ENCODE peak calls at places on chromosomes 12 and 14, in nine cellular contexts. One of them, this sample, is unnamed.

GRCh38 chr14:95184413-95184790 is 27.1 kb upstream of the DICER1 start:
- DNase-seq in DMS53: no peak
- DNase-seq in A172: no peak
- DNase-seq in amniotic stem cell: no peak
- DNase-seq in M059J: no peak
- DNase-seq in cardiac fibroblast: peak
- DNase-seq in T-helper 1 cell: no peak
- DNase-seq in NCI-H2029: no peak
- DNase-seq in occipital lobe: no peak
- DNase-seq in this sample: no peak

GRCh38 chr12:89183985-89184435 is 168.3 kb downstream of the DUSP6 start:
- DNase-seq in T-helper 1 cell: no peak
- DNase-seq in M059J: no peak
- DNase-seq in A172: no peak
- DNase-seq in NCI-H2029: no peak
- DNase-seq in occipital lobe: no peak
- DNase-seq in cardiac fibroblast: peak
- DNase-seq in amniotic stem cell: no peak
- DNase-seq in DMS53: peak
- DNase-seq in this sample: no peak

GRCh38 chr12:65891987-65892481 is 67.8 kb downstream of the HMGA2 start:
- DNase-seq in occipital lobe: peak
- DNase-seq in M059J: peak
- DNase-seq in A172: peak
- DNase-seq in NCI-H2029: no peak
- DNase-seq in DMS53: no peak
- DNase-seq in T-helper 1 cell: no peak
- DNase-seq in amniotic stem cell: peak
- DNase-seq in cardiac fibroblast: peak
- DNase-seq in this sample: no peak

GRCh38 chr12:131863711-131864396 is 30.6 kb upstream of the ULK1 start:
- DNase-seq in amniotic stem cell: no peak
- DNase-seq in A172: no peak
- DNase-seq in NCI-H2029: no peak
- DNase-seq in DMS53: no peak
- DNase-seq in M059J: no peak
- DNase-seq in T-helper 1 cell: no peak
- DNase-seq in cardiac fibroblast: no peak
- DNase-seq in occipital lobe: no peak
- DNase-seq in this sample: no peak

GRCh38 chr14:71525663-71526246 is 406.5 kb upstream of the RGS6 start:
- DNase-seq in M059J: no peak
- DNase-seq in DMS53: no peak
- DNase-seq in NCI-H2029: no peak
- DNase-seq in occipital lobe: no peak
- DNase-seq in amniotic stem cell: no peak
- DNase-seq in T-helper 1 cell: no peak
- DNase-seq in cardiac fibroblast: no peak
- DNase-seq in A172: no peak
- DNase-seq in this sample: no peak

GRCh38 chr14:60642270-60642789 is 6.9 kb downstream of the SIX1 start:
- DNase-seq in M059J: no peak
- DNase-seq in A172: no peak
- DNase-seq in T-helper 1 cell: no peak
- DNase-seq in NCI-H2029: no peak
- DNase-seq in cardiac fibroblast: no peak
- DNase-seq in occipital lobe: no peak
- DNase-seq in amniotic stem cell: no peak
- DNase-seq in DMS53: no peak
- DNase-seq in this sample: no peak

GRCh38 chr14:62436256-62436655 is 609.0 kb downstream of the KCNH5 start:
- DNase-seq in M059J: peak
- DNase-seq in NCI-H2029: no peak
- DNase-seq in DMS53: peak
- DNase-seq in amniotic stem cell: no peak
- DNase-seq in T-helper 1 cell: no peak
- DNase-seq in cardiac fibroblast: peak
- DNase-seq in A172: no peak
- DNase-seq in occipital lobe: no peak
- DNase-seq in this sample: no peak

GRCh38 chr14:20469890-20470858 is 968 bp downstream of the PNP start:
- DNase-seq in T-helper 1 cell: no peak
- DNase-seq in amniotic stem cell: peak
- DNase-seq in M059J: peak
- DNase-seq in NCI-H2029: peak
- DNase-seq in cardiac fibroblast: peak
- DNase-seq in DMS53: peak
- DNase-seq in A172: peak
- DNase-seq in occipital lobe: no peak
- DNase-seq in this sample: peak

GRCh38 chr12:25100738-25101445 is 94.1 kb downstream of the DNAI7 start:
- DNase-seq in A172: no peak
- DNase-seq in DMS53: no peak
- DNase-seq in M059J: no peak
- DNase-seq in T-helper 1 cell: no peak
- DNase-seq in occipital lobe: no peak
- DNase-seq in cardiac fibroblast: no peak
- DNase-seq in amniotic stem cell: no peak
- DNase-seq in NCI-H2029: no peak
- DNase-seq in this sample: no peak

GRCh38 chr12:49671051-49671765 is 36.0 kb downstream of the FMNL3 start:
- DNase-seq in DMS53: no peak
- DNase-seq in A172: no peak
- DNase-seq in amniotic stem cell: no peak
- DNase-seq in cardiac fibroblast: no peak
- DNase-seq in M059J: no peak
- DNase-seq in occipital lobe: no peak
- DNase-seq in NCI-H2029: no peak
- DNase-seq in T-helper 1 cell: peak
- DNase-seq in this sample: peak

GRCh38 chr12:57063991-57064725 is 14.2 kb upstream of the MYO1A start:
- DNase-seq in amniotic stem cell: no peak
- DNase-seq in occipital lobe: no peak
- DNase-seq in M059J: no peak
- DNase-seq in NCI-H2029: no peak
- DNase-seq in cardiac fibroblast: no peak
- DNase-seq in T-helper 1 cell: no peak
- DNase-seq in DMS53: no peak
- DNase-seq in A172: peak
- DNase-seq in this sample: peak

GRCh38 chr14:75448209-75448608 is 20.4 kb downstream of the JDP2 start:
- DNase-seq in T-helper 1 cell: no peak
- DNase-seq in NCI-H2029: no peak
- DNase-seq in cardiac fibroblast: peak
- DNase-seq in M059J: no peak
- DNase-seq in DMS53: no peak
- DNase-seq in A172: no peak
- DNase-seq in amniotic stem cell: no peak
- DNase-seq in occipital lobe: no peak
- DNase-seq in this sample: no peak

GRCh38 chr14:78705989-78706388 is 535.8 kb downstream of the NRXN3 start:
- DNase-seq in M059J: no peak
- DNase-seq in T-helper 1 cell: no peak
- DNase-seq in amniotic stem cell: no peak
- DNase-seq in occipital lobe: no peak
- DNase-seq in DMS53: peak
- DNase-seq in A172: no peak
- DNase-seq in cardiac fibroblast: no peak
- DNase-seq in NCI-H2029: no peak
- DNase-seq in this sample: no peak

GRCh38 chr14:102464006-102464405 is 45.6 kb downstream of the ANKRD9 start:
- DNase-seq in occipital lobe: no peak
- DNase-seq in amniotic stem cell: no peak
- DNase-seq in NCI-H2029: no peak
- DNase-seq in cardiac fibroblast: no peak
- DNase-seq in DMS53: no peak
- DNase-seq in M059J: no peak
- DNase-seq in T-helper 1 cell: no peak
- DNase-seq in A172: no peak
- DNase-seq in this sample: no peak

GRCh38 chr14:35963209-35963608 is 137.1 kb downstream of the BRMS1L start:
- DNase-seq in NCI-H2029: no peak
- DNase-seq in T-helper 1 cell: no peak
- DNase-seq in cardiac fibroblast: peak
- DNase-seq in amniotic stem cell: no peak
- DNase-seq in occipital lobe: no peak
- DNase-seq in M059J: no peak
- DNase-seq in DMS53: peak
- DNase-seq in A172: no peak
- DNase-seq in this sample: no peak

GRCh38 chr12:24979971-24980730 is 31.2 kb upstream of the BCAT1 start:
- DNase-seq in cardiac fibroblast: no peak
- DNase-seq in M059J: peak
- DNase-seq in A172: no peak
- DNase-seq in T-helper 1 cell: no peak
- DNase-seq in NCI-H2029: no peak
- DNase-seq in occipital lobe: no peak
- DNase-seq in DMS53: no peak
- DNase-seq in amniotic stem cell: no peak
- DNase-seq in this sample: no peak

GRCh38 chr14:81535399-81536124 is 1.9 kb upstream of the SEL1L start:
- DNase-seq in occipital lobe: no peak
- DNase-seq in cardiac fibroblast: no peak
- DNase-seq in NCI-H2029: no peak
- DNase-seq in DMS53: peak
- DNase-seq in A172: no peak
- DNase-seq in T-helper 1 cell: no peak
- DNase-seq in amniotic stem cell: no peak
- DNase-seq in M059J: no peak
- DNase-seq in this sample: no peak

GRCh38 chr12:19129486-19130223 is at the start of gene PLEKHA5:
- DNase-seq in T-helper 1 cell: peak
- DNase-seq in NCI-H2029: peak
- DNase-seq in DMS53: peak
- DNase-seq in occipital lobe: peak
- DNase-seq in M059J: peak
- DNase-seq in amniotic stem cell: no peak
- DNase-seq in A172: peak
- DNase-seq in cardiac fibroblast: peak
- DNase-seq in this sample: no peak

GRCh38 chr14:23209651-23210423 is 26.4 kb upstream of the SLC7A8 start:
- DNase-seq in occipital lobe: no peak
- DNase-seq in DMS53: no peak
- DNase-seq in M059J: peak
- DNase-seq in T-helper 1 cell: no peak
- DNase-seq in A172: no peak
- DNase-seq in amniotic stem cell: no peak
- DNase-seq in NCI-H2029: no peak
- DNase-seq in cardiac fibroblast: peak
- DNase-seq in this sample: no peak

GRCh38 chr12:6074394-6074793 is 50.1 kb downstream of the VWF start:
- DNase-seq in NCI-H2029: no peak
- DNase-seq in M059J: no peak
- DNase-seq in A172: no peak
- DNase-seq in amniotic stem cell: no peak
- DNase-seq in DMS53: no peak
- DNase-seq in occipital lobe: no peak
- DNase-seq in T-helper 1 cell: no peak
- DNase-seq in cardiac fibroblast: no peak
- DNase-seq in this sample: no peak

GRCh38 chr12:127785535-127785934 is 481.4 kb upstream of the TMEM132C start:
- DNase-seq in A172: peak
- DNase-seq in cardiac fibroblast: peak
- DNase-seq in M059J: peak
- DNase-seq in DMS53: no peak
- DNase-seq in T-helper 1 cell: no peak
- DNase-seq in amniotic stem cell: peak
- DNase-seq in NCI-H2029: no peak
- DNase-seq in occipital lobe: peak
- DNase-seq in this sample: no peak

GRCh38 chr12:124725099-124725498 is 138.6 kb downstream of the SCARB1 start:
- DNase-seq in cardiac fibroblast: no peak
- DNase-seq in A172: no peak
- DNase-seq in amniotic stem cell: no peak
- DNase-seq in M059J: no peak
- DNase-seq in DMS53: peak
- DNase-seq in occipital lobe: no peak
- DNase-seq in T-helper 1 cell: no peak
- DNase-seq in NCI-H2029: no peak
- DNase-seq in this sample: no peak